ENCODE peak calls at places on chromosomes 6 and 20, in ten cellular contexts. K is A549, C is endodermal cell, H is PC-9, M is suprapubic skin, X is vagina, E is Calu3, J is HFFc6, Z is left ventricle myocardium inferior, R is type B pancreatic cell. A is an unnamed sample.
A peak's percentile ranks its signal among the peaks of the same experiment; 100 is the strongest.

GRCh38 chr6:113317870-113318269 is 539.3 kb upstream of the MARCKS start:
- DNase-seq in K (no peak), C (no peak), H (no peak), M (no peak), X (no peak), E (no peak), J (no peak), Z (no peak), R (no peak), A (no peak)

GRCh38 chr20:59939879-59940128 is 301 bp downstream of the PPP1R3D start:
- DNase-seq in K (no peak), C (no peak), H (no peak), M (peak; percentile 69), X (no peak), E (peak; percentile 58), J (no peak), Z (peak; percentile 52), R (no peak), A (no peak)

GRCh38 chr6:118284736-118285360 is 263.2 kb upstream of the PLN start:
- DNase-seq in K (no peak), C (no peak), H (no peak), M (no peak), X (no peak), E (no peak), J (no peak), Z (no peak), R (no peak), A (no peak)

GRCh38 chr6:91144161-91144560 is 557.3 kb upstream of the MAP3K7 start:
- DNase-seq in K (no peak), C (no peak), H (no peak), M (no peak), X (no peak), E (no peak), J (no peak), Z (no peak), R (no peak), A (no peak)

GRCh38 chr6:149020319-149020718 is 273.5 kb downstream of the UST start:
- DNase-seq in K (no peak), C (no peak), H (no peak), M (no peak), X (no peak), E (no peak), J (no peak), Z (no peak), R (no peak), A (no peak)

GRCh38 chr6:3288711-3289663 is 30.2 kb downstream of the PSMG4 start:
- DNase-seq in K (no peak), C (peak; percentile 44), H (no peak), M (peak; percentile 52), X (no peak), E (no peak), J (no peak), Z (no peak), R (no peak), A (no peak)

GRCh38 chr6:10151144-10151915 is 263.5 kb downstream of the TFAP2A start:
- DNase-seq in K (no peak), C (no peak), H (no peak), M (no peak), X (no peak), E (no peak), J (peak; percentile 54), Z (no peak), R (no peak), A (no peak)

GRCh38 chr6:145028144-145028818 is 707.0 kb downstream of the EPM2A start:
- DNase-seq in K (peak; percentile 57), C (no peak), H (peak; percentile 19), M (no peak), X (no peak), E (peak; percentile 28), J (peak; percentile 44), Z (no peak), R (no peak), A (no peak)

GRCh38 chr6:41000248-41000647 is 38.8 kb downstream of the UNC5CL start:
- DNase-seq in K (no peak), C (no peak), H (no peak), M (no peak), X (no peak), E (peak; percentile 36), J (no peak), Z (no peak), R (no peak), A (no peak)

GRCh38 chr6:27495386-27496135 is 22.7 kb upstream of the ZNF184 start:
- DNase-seq in K (peak; percentile 90), C (peak; percentile 97), H (peak; percentile 44), M (no peak), X (no peak), E (peak; percentile 82), J (peak; percentile 97), Z (peak; percentile 43), R (no peak), A (peak; percentile 73)

GRCh38 chr6:143677891-143678737 is at the start of gene PHACTR2:
- DNase-seq in K (peak; percentile 67), C (peak; percentile 94), H (peak; percentile 64), M (peak; percentile 79), X (no peak), E (peak; percentile 58), J (peak; percentile 62), Z (peak; percentile 80), R (peak; percentile 76), A (peak; percentile 84)

GRCh38 chr20:31632503-31633338 is 5.0 kb upstream of the COX4I2 start:
- DNase-seq in K (no peak), C (no peak), H (no peak), M (no peak), X (no peak), E (no peak), J (no peak), Z (no peak), R (no peak), A (no peak)

GRCh38 chr6:46102123-46102522 is 27.7 kb upstream of the ENPP4 start:
- DNase-seq in K (no peak), C (no peak), H (no peak), M (no peak), X (no peak), E (no peak), J (no peak), Z (no peak), R (no peak), A (no peak)

GRCh38 chr6:46105568-46105967 is 24.2 kb upstream of the ENPP4 start:
- DNase-seq in K (no peak), C (no peak), H (no peak), M (no peak), X (no peak), E (no peak), J (no peak), Z (no peak), R (no peak), A (no peak)

GRCh38 chr6:46099952-46100351 is 29.8 kb upstream of the ENPP4 start:
- DNase-seq in K (no peak), C (no peak), H (no peak), M (no peak), X (no peak), E (no peak), J (no peak), Z (no peak), R (no peak), A (no peak)

GRCh38 chr6:46104209-46104608 is 25.6 kb upstream of the ENPP4 start:
- DNase-seq in K (no peak), C (no peak), H (no peak), M (no peak), X (no peak), E (no peak), J (no peak), Z (no peak), R (no peak), A (no peak)

GRCh38 chr6:46103437-46103836 is 26.4 kb upstream of the ENPP4 start:
- DNase-seq in K (no peak), C (no peak), H (no peak), M (no peak), X (no peak), E (peak; percentile 9), J (no peak), Z (no peak), R (no peak), A (no peak)
- TF ChIP-seq CTCF in K (no peak), C (peak; percentile 39), H (no peak), M (no peak), X (no peak), E (peak; percentile 19), J (no peak), Z (peak; percentile 45), R (no peak), A (no peak)

DNA sequence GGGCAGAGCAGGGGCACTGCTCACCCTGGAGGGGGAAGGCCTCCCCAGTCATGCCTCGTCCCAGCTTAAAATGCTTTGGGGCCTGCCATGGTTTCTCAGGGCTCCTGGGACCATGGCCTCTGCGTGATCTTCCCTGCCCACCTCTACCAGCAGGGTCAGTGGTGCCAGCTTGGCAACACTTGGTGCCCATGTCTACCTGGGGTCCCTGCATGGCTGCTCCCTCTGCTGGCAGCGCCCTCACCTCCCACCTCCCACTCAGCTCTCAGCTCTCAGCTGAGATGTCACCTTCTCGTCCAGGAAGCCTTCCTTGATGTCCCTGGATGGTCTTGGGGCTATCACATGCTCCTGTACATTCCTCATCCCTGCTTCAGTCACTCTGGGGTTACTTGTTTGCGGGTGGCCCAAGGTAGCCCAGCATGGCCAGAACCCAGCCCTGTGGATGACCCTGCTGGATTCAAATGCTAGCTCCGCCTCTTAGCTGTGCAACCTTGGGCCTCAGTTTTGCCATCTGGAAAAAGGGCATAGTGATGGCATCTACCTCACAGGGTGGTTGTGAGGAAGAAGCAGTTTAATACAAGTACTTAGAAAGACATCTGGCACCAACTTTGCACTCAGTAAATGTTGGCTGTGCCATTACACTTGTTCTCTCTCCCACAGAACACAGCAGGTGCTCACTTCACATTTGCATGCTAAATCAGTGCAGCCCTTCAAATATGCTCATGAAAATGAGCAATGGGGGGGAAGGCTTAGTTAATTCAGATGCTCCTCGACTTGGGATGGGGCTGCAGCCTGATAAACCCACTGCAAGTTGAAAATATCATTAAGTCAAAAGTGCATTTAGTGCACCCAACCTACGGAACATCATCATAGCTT is 53.5 kb upstream of the PTPN1 start:
- DNase-seq in K (no peak), C (no peak), H (no peak), M (no peak), X (no peak), E (peak; percentile 54), J (no peak), Z (no peak), R (no peak), A (no peak)
- TF ChIP-seq CTCF in K (no peak), C (peak; percentile 65), H (peak; percentile 33), M (no peak), X (no peak), E (no peak), J (peak; percentile 48), Z (peak; percentile 25), R (no peak), A (no peak)

DNA sequence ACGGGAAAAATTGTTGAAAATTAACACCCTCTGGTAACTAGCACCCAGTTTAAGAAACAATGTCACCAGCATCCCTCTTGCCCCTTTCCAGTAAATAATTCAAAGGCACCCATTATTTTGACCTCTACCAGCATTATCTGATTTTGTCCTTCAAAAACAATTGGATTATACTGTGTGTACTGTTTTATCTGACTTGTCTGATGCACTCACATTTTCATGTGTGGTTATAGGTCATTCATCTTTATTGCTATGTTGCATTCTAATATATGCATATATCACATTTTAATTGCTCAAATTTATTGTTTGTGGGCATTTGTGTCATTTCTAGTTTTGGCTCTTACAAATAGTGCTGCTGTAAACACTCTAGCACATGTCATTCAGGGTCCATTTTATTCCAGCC is 260.9 kb upstream of the PRDM1 start:
- DNase-seq in K (no peak), C (no peak), H (no peak), M (no peak), X (no peak), E (no peak), J (no peak), Z (no peak), R (no peak), A (no peak)
- TF ChIP-seq CTCF in K (no peak), C (no peak), H (no peak), M (no peak), X (no peak), E (no peak), J (no peak), Z (no peak), R (no peak), A (no peak)

GRCh38 chr6:66496659-66497058 is 789.6 kb upstream of the EYS start:
- DNase-seq in K (peak; percentile 28), C (no peak), H (no peak), M (no peak), X (no peak), E (no peak), J (no peak), Z (no peak), R (no peak), A (no peak)
- TF ChIP-seq CTCF in K (no peak), C (peak; percentile 82), H (peak; percentile 62), M (no peak), X (no peak), E (no peak), J (peak; percentile 18), Z (no peak), R (peak; percentile 64), A (peak; percentile 58)

A was measured in nephron progenitor cell.